ENCODE peak calls at places on chromosomes 6 and 20, in four cellular contexts. L is GM12864, Z is AG04450, U is GM12865. G is an unnamed sample.

GRCh38 chr6:91822581-91822980 is 1235.7 kb upstream of the MAP3K7 start:
- DNase-seq in U (no peak), Z (no peak), L (no peak), G (no peak)

GRCh38 chr20:6731951-6732580 is 35.4 kb upstream of the BMP2 start:
- DNase-seq in Z (no peak), U (no peak), L (no peak), G (peak)

GRCh38 chr20:35319206-35320197 is 27.3 kb upstream of the FAM83C start:
- DNase-seq in Z (no peak), U (no peak), L (no peak), G (no peak)

GRCh38 chr6:109325400-109325801 is 56.9 kb downstream of the CD164 start:
- DNase-seq in U (no peak), Z (no peak), L (no peak), G (no peak)

GRCh38 chr6:105806486-105806920 is 279.6 kb upstream of the PRDM1 start:
- DNase-seq in U (no peak), Z (no peak), L (no peak), G (no peak)

GRCh38 chr6:44456070-44456965 is 68.8 kb downstream of the CDC5L start:
- DNase-seq in L (no peak), Z (no peak), U (peak), G (no peak)

GRCh38 chr6:31805939-31806469 is 762 bp downstream of the LSM2 start:
- DNase-seq in L (no peak), U (no peak), Z (no peak), G (no peak)

GRCh38 chr6:43871933-43872332 is 101.9 kb downstream of the VEGFA start:
- DNase-seq in Z (no peak), U (no peak), L (no peak), G (no peak)

GRCh38 chr6:170250981-170251775 is 39.7 kb downstream of the DLL1 start:
- DNase-seq in L (no peak), Z (no peak), U (no peak), G (no peak)

GRCh38 chr20:32971703-32972161 is 32.5 kb downstream of the SUN5 start:
- DNase-seq in L (no peak), Z (no peak), U (peak), G (no peak)

GRCh38 chr20:32638848-32639247 is 34.9 kb downstream of the C20orf203 start:
- DNase-seq in Z (no peak), U (no peak), L (no peak), G (no peak)

GRCh38 chr20:41119593-41120561 is 17.5 kb upstream of the PLCG1 start:
- DNase-seq in U (no peak), L (no peak), Z (no peak), G (no peak)

GRCh38 chr20:53677447-53678314 is 84.0 kb upstream of the ZNF217 start:
- DNase-seq in Z (no peak), U (no peak), L (no peak), G (no peak)
- H3K4me3 ChIP-seq in Z (no peak), U (no peak), L (no peak), G (no peak)

DNA sequence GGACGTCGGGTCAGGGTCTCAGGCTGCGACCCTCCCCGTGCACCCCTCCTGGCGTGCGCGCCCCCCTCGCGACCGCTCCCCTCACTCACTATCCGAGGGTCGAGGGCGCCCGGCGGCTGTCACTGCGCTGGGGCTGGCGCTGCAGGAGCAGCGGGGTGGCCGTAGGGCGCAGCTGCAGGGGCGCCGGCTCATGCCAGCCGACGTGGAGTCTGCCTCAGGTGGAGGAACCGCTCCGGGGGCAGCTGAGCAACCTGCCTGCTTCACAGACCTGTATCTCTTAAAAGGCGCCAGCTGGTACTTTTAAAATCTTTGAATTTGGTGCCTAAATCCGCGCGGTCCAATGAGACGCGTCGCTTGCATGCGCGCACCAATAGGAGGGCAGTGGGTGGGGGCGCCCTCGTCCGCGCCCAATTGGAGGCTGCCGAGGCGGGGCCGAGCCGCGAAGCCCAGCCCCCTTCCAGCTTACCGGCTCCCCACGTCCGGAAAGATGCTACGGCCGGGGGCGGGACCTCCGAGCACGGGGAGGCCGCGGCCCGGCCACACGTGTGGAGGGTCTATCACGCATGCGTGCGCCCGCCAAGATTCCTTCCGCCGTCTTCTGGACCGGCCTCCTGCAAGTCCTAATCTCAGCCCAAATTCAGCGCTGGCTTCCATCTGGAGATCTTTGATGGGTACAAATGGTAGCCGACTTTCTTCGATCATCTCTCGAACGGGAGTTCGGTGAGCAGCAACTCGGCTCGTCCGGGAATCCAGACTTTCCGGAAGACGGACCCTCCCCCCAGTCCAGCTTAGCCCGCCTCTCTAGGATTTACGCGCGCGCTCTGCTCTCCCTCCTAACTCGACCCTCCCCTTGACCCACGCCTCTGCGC is at the start of gene FBXO5:
- DNase-seq in L (peak), U (peak), Z (peak), G (peak)
- TF ChIP-seq CTCF in L (no peak), U (no peak), Z (no peak), G (no peak)

GRCh38 chr20:3166913-3167342 is 6.4 kb downstream of the LZTS3 start:
- DNase-seq in Z (no peak), U (no peak), L (no peak), G (no peak)
- H3K4me3 ChIP-seq in Z (no peak), U (no peak), L (no peak), G (no peak)

DNA sequence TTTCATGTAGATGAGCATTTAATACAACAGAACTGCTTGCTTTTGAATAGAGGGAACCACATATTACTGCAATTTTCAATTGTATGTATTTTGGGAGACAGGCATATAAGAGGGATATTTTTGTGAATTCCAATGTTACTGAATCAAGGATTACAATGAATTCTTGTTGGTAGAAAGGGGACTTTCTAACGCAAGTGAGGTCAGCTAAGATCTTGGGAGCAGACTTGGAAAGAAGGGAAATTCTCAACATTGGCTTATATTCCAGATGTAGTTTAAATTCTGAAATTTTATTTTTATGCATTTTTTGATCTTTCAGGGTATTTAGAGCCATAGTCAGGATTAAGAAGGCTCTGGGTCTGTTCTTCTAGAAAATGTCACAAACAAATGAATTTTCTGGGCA is 43.3 kb upstream of the CTAGE9 start:
- DNase-seq in U (no peak), Z (peak), L (no peak), G (no peak)
- TF ChIP-seq CTCF in U (no peak), Z (no peak), L (no peak), G (no peak)

DNA sequence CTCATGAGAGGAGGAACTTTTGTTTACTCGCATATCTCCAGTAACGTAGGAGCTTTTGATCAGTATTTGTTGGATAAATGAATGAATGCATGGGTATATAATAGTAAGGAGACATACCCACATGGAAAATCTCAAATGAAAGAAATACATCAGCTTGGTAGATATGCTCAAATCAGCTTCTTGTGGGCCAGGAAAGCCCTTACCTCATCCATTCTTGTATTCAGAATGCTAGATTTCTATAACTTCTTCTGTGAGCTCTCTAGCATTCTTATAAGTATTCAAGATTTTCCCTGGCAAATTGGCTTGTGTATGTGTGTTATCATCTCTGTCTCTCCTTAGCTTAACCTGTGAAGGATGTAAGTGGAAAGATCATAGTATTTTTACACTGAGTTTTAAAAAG is 100.8 kb downstream of the OR2B2 start:
- DNase-seq in Z (no peak), L (no peak), U (no peak), G (no peak)
- H3K4me3 ChIP-seq in Z (peak), L (peak), U (peak), G (no peak)